ENCODE peak calls at places on chromosomes 4 and X, in ten cellular contexts. One of them, this sample, is unnamed.

GRCh38 chr4:79367111-79367510 is 40.9 kb downstream of the GK2 start:
- DNase-seq in adrenal gland: no peak
- DNase-seq in spleen: no peak
- DNase-seq in lower leg skin: no peak
- DNase-seq in Peyer's patch: no peak
- DNase-seq in upper lobe of left lung: no peak
- DNase-seq in NB4: no peak
- DNase-seq in prostate gland: no peak
- DNase-seq in body of pancreas: no peak
- DNase-seq in GM12891: no peak
- DNase-seq in this sample: no peak

GRCh38 chr4:25788839-25789238 is 73.9 kb downstream of the SEL1L3 start:
- DNase-seq in body of pancreas: no peak
- DNase-seq in upper lobe of left lung: no peak
- DNase-seq in NB4: no peak
- DNase-seq in spleen: no peak
- DNase-seq in GM12891: no peak
- DNase-seq in adrenal gland: no peak
- DNase-seq in prostate gland: no peak
- DNase-seq in lower leg skin: peak; percentile 46
- DNase-seq in Peyer's patch: no peak
- DNase-seq in this sample: no peak

GRCh38 chr4:19051751-19052296 is 1030.3 kb upstream of the LCORL start:
- DNase-seq in GM12891: no peak
- DNase-seq in Peyer's patch: no peak
- DNase-seq in NB4: no peak
- DNase-seq in prostate gland: no peak
- DNase-seq in adrenal gland: no peak
- DNase-seq in lower leg skin: no peak
- DNase-seq in body of pancreas: no peak
- DNase-seq in upper lobe of left lung: no peak
- DNase-seq in spleen: no peak
- DNase-seq in this sample: no peak

GRCh38 chr4:138765442-138765841 is 250.1 kb upstream of the NOCT start:
- DNase-seq in lower leg skin: no peak
- DNase-seq in spleen: no peak
- DNase-seq in adrenal gland: no peak
- DNase-seq in body of pancreas: no peak
- DNase-seq in prostate gland: no peak
- DNase-seq in NB4: no peak
- DNase-seq in Peyer's patch: no peak
- DNase-seq in upper lobe of left lung: no peak
- DNase-seq in GM12891: no peak
- DNase-seq in this sample: no peak

GRCh38 chrX:3263681-3264126 is 82.7 kb downstream of the MXRA5 start:
- DNase-seq in prostate gland: no peak
- DNase-seq in upper lobe of left lung: no peak
- DNase-seq in adrenal gland: no peak
- DNase-seq in NB4: no peak
- DNase-seq in Peyer's patch: no peak
- DNase-seq in spleen: no peak
- DNase-seq in lower leg skin: no peak
- DNase-seq in body of pancreas: no peak
- DNase-seq in GM12891: no peak
- DNase-seq in this sample: no peak

GRCh38 chr4:147019061-147019460 is 73.4 kb upstream of the TTC29 start:
- DNase-seq in upper lobe of left lung: peak; percentile 69
- DNase-seq in lower leg skin: peak; percentile 88
- DNase-seq in Peyer's patch: peak; percentile 60
- DNase-seq in adrenal gland: peak; percentile 43
- DNase-seq in body of pancreas: peak; percentile 30
- DNase-seq in NB4: peak; percentile 48
- DNase-seq in GM12891: no peak
- DNase-seq in spleen: peak; percentile 78
- DNase-seq in prostate gland: peak; percentile 43
- DNase-seq in this sample: peak; percentile 44

GRCh38 chr4:182967403-182967802 is 50.2 kb upstream of the DCTD start:
- DNase-seq in upper lobe of left lung: no peak
- DNase-seq in prostate gland: no peak
- DNase-seq in GM12891: no peak
- DNase-seq in spleen: no peak
- DNase-seq in body of pancreas: no peak
- DNase-seq in lower leg skin: no peak
- DNase-seq in adrenal gland: no peak
- DNase-seq in Peyer's patch: no peak
- DNase-seq in NB4: no peak
- DNase-seq in this sample: no peak

GRCh38 chrX:145816607-145817298 is 876 bp upstream of the SLITRK2 start:
- DNase-seq in upper lobe of left lung: no peak
- DNase-seq in Peyer's patch: no peak
- DNase-seq in prostate gland: no peak
- DNase-seq in spleen: no peak
- DNase-seq in GM12891: no peak
- DNase-seq in NB4: no peak
- DNase-seq in body of pancreas: no peak
- DNase-seq in lower leg skin: no peak
- DNase-seq in adrenal gland: no peak
- DNase-seq in this sample: no peak

GRCh38 chr4:52107336-52107735 is 56.2 kb downstream of the SPATA18 start:
- DNase-seq in NB4: no peak
- DNase-seq in Peyer's patch: no peak
- DNase-seq in adrenal gland: no peak
- DNase-seq in GM12891: no peak
- DNase-seq in body of pancreas: no peak
- DNase-seq in lower leg skin: no peak
- DNase-seq in spleen: no peak
- DNase-seq in upper lobe of left lung: no peak
- DNase-seq in prostate gland: no peak
- DNase-seq in this sample: no peak

GRCh38 chrX:41019041-41019392 is 66.2 kb upstream of the USP9X start:
- DNase-seq in upper lobe of left lung: no peak
- DNase-seq in prostate gland: no peak
- DNase-seq in adrenal gland: no peak
- DNase-seq in lower leg skin: no peak
- DNase-seq in Peyer's patch: no peak
- DNase-seq in GM12891: no peak
- DNase-seq in body of pancreas: no peak
- DNase-seq in spleen: no peak
- DNase-seq in NB4: no peak
- DNase-seq in this sample: no peak

GRCh38 chrX:10615931-10616780 is 4.2 kb downstream of the MID1 start:
- DNase-seq in NB4: peak; percentile 43
- DNase-seq in Peyer's patch: no peak
- DNase-seq in prostate gland: peak; percentile 34
- DNase-seq in lower leg skin: no peak
- DNase-seq in body of pancreas: peak; percentile 65
- DNase-seq in upper lobe of left lung: peak; percentile 52
- DNase-seq in spleen: no peak
- DNase-seq in adrenal gland: peak; percentile 45
- DNase-seq in GM12891: no peak
- DNase-seq in this sample: peak; percentile 35

GRCh38 chrX:94743478-94743877 is 1069.5 kb downstream of the FAM133A start:
- DNase-seq in body of pancreas: no peak
- DNase-seq in upper lobe of left lung: no peak
- DNase-seq in prostate gland: no peak
- DNase-seq in spleen: no peak
- DNase-seq in NB4: peak; percentile 1
- DNase-seq in GM12891: no peak
- DNase-seq in Peyer's patch: no peak
- DNase-seq in adrenal gland: no peak
- DNase-seq in lower leg skin: no peak
- DNase-seq in this sample: no peak

GRCh38 chr4:160299608-160300007 is 1196.7 kb downstream of the RAPGEF2 start:
- DNase-seq in NB4: no peak
- DNase-seq in adrenal gland: no peak
- DNase-seq in GM12891: no peak
- DNase-seq in body of pancreas: no peak
- DNase-seq in spleen: no peak
- DNase-seq in Peyer's patch: no peak
- DNase-seq in lower leg skin: no peak
- DNase-seq in prostate gland: no peak
- DNase-seq in upper lobe of left lung: no peak
- DNase-seq in this sample: no peak

GRCh38 chr4:115076691-115077090 is 36.7 kb downstream of the NDST4 start:
- DNase-seq in GM12891: no peak
- DNase-seq in NB4: no peak
- DNase-seq in prostate gland: no peak
- DNase-seq in upper lobe of left lung: no peak
- DNase-seq in adrenal gland: no peak
- DNase-seq in lower leg skin: no peak
- DNase-seq in body of pancreas: no peak
- DNase-seq in Peyer's patch: no peak
- DNase-seq in spleen: no peak
- DNase-seq in this sample: no peak

GRCh38 chrX:35682481-35682880 is 115.7 kb upstream of the MAGEB16 start:
- DNase-seq in adrenal gland: no peak
- DNase-seq in spleen: no peak
- DNase-seq in GM12891: no peak
- DNase-seq in upper lobe of left lung: no peak
- DNase-seq in body of pancreas: no peak
- DNase-seq in prostate gland: no peak
- DNase-seq in lower leg skin: no peak
- DNase-seq in NB4: no peak
- DNase-seq in Peyer's patch: no peak
- DNase-seq in this sample: no peak

DNA sequence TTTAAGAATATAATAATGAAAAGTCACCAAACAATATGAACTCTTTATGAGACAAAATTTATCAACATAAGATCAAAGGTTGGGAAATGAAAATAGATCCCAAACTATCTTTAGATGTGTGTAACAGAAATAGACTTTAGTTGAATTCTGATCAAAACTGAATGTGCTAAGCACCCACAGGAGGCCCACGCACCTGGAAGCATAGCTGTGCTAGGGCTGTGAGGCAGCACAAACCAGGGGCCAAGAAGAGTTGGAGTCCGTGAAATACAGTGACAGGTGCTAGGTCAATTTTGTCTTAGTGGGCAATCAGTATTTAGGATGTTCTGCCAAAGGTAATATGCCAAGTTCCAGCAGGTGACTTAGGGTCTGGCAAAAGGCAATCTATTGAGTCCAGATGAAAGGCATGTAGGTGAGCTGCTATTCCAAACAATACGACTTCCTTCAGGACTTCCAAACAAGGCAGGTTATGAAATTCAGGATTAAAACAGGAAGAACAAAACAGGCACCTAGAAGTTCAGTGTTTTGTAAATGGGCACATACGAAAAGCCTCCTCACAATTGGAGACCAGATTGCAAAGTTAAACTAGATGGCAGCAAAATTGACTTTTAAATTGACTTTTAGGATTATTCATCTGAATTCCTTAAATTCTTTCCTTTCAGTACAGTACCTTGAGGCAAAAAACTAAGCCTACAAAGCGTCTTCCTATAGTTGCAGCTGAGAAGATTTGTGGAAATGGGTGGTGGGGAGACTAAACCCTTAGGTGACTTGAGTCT is 4.7 kb upstream of the PCDH18 start:
- DNase-seq in adrenal gland: no peak
- DNase-seq in spleen: no peak
- DNase-seq in GM12891: no peak
- DNase-seq in prostate gland: no peak
- DNase-seq in Peyer's patch: no peak
- DNase-seq in lower leg skin: no peak
- DNase-seq in body of pancreas: no peak
- DNase-seq in NB4: no peak
- DNase-seq in upper lobe of left lung: no peak
- DNase-seq in this sample: no peak
- TF ChIP-seq POLR2A in adrenal gland: no peak
- TF ChIP-seq POLR2A in spleen: no peak
- TF ChIP-seq POLR2A in GM12891: no peak
- TF ChIP-seq POLR2A in prostate gland: no peak
- TF ChIP-seq POLR2A in Peyer's patch: no peak
- TF ChIP-seq POLR2A in lower leg skin: no peak
- TF ChIP-seq POLR2A in body of pancreas: no peak
- TF ChIP-seq POLR2A in NB4: no peak
- TF ChIP-seq POLR2A in upper lobe of left lung: no peak
- TF ChIP-seq POLR2A in this sample: no peak

DNA sequence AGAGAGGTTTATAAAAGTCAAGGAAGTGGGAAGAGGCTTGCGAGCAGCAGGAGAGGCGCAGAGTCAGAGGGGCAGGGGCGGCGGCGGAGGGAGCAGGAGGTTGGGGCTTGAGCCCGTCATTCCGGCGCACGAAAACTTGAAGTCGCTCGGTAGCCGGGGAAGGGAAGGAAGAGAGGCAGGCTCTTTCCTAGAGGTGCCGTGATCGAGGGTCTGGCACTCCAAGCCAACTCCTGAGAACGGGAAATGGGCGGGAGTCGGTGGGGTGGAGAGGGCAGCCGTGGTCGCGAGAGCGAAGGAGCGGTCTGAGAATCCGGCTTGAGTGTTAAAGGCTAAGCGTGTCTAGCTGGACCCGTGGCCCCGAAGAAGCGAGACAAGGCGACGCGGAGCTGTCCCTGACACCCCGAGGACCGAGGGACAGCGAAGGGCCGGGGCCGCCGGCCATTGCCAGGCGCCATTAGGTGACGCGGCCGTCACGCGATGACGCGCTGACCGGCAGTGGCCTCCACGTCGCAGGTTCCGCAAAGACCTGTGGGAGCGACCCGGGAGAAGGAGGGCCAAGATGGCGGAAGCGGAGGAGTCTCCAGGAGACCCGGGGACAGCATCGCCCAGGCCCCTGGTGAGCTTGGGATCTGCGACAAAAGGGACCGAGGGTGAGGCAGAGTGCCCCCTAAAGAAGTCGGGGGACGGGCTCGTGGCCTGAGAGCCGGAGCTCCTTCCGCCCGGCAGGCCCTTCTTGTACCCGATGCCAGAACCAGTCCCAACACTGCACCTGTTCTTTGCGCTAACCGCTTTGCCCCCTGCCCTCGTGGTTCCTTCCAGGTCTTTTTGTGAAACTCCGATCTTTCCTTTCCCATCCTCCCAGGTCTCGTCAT is at the start of gene YIPF6:
- DNase-seq in NB4: peak; percentile 84
- DNase-seq in adrenal gland: peak; percentile 83
- DNase-seq in lower leg skin: peak; percentile 94
- DNase-seq in GM12891: peak; percentile 39
- DNase-seq in spleen: peak; percentile 94
- DNase-seq in prostate gland: peak; percentile 71
- DNase-seq in Peyer's patch: peak; percentile 80
- DNase-seq in body of pancreas: peak; percentile 83
- DNase-seq in upper lobe of left lung: peak; percentile 79
- DNase-seq in this sample: peak; percentile 82
- TF ChIP-seq POLR2A in NB4: peak; percentile 88
- TF ChIP-seq POLR2A in adrenal gland: peak; percentile 73
- TF ChIP-seq POLR2A in lower leg skin: no peak
- TF ChIP-seq POLR2A in GM12891: peak; percentile 93
- TF ChIP-seq POLR2A in spleen: peak; percentile 60
- TF ChIP-seq POLR2A in prostate gland: peak; percentile 76
- TF ChIP-seq POLR2A in Peyer's patch: peak; percentile 78
- TF ChIP-seq POLR2A in body of pancreas: peak; percentile 92
- TF ChIP-seq POLR2A in upper lobe of left lung: peak; percentile 91
- TF ChIP-seq POLR2A in this sample: peak; percentile 87

GRCh38 chrX:30309139-30309571 is at the start of gene NR0B1:
- DNase-seq in body of pancreas: peak; percentile 11
- DNase-seq in NB4: no peak
- DNase-seq in prostate gland: no peak
- DNase-seq in upper lobe of left lung: no peak
- DNase-seq in GM12891: no peak
- DNase-seq in Peyer's patch: no peak
- DNase-seq in lower leg skin: no peak
- DNase-seq in spleen: peak; percentile 66
- DNase-seq in adrenal gland: peak; percentile 79
- DNase-seq in this sample: no peak
- TF ChIP-seq POLR2A in body of pancreas: peak; percentile 35
- TF ChIP-seq POLR2A in NB4: no peak
- TF ChIP-seq POLR2A in prostate gland: no peak
- TF ChIP-seq POLR2A in upper lobe of left lung: no peak
- TF ChIP-seq POLR2A in GM12891: no peak
- TF ChIP-seq POLR2A in Peyer's patch: no peak
- TF ChIP-seq POLR2A in lower leg skin: no peak
- TF ChIP-seq POLR2A in spleen: no peak
- TF ChIP-seq POLR2A in adrenal gland: peak; percentile 85
- TF ChIP-seq POLR2A in this sample: no peak

GRCh38 chrX:54529559-54530357 is at the start of gene GNL3L:
- DNase-seq in NB4: peak; percentile 87
- DNase-seq in upper lobe of left lung: peak; percentile 88
- DNase-seq in adrenal gland: peak; percentile 91
- DNase-seq in prostate gland: peak; percentile 79
- DNase-seq in spleen: peak; percentile 94
- DNase-seq in Peyer's patch: peak; percentile 94
- DNase-seq in GM12891: peak; percentile 52
- DNase-seq in body of pancreas: peak; percentile 91
- DNase-seq in lower leg skin: peak; percentile 95
- DNase-seq in this sample: peak; percentile 88
- TF ChIP-seq POLR2A in NB4: peak; percentile 65
- TF ChIP-seq POLR2A in upper lobe of left lung: peak; percentile 70
- TF ChIP-seq POLR2A in adrenal gland: no peak
- TF ChIP-seq POLR2A in prostate gland: peak; percentile 42
- TF ChIP-seq POLR2A in spleen: no peak
- TF ChIP-seq POLR2A in Peyer's patch: peak; percentile 30
- TF ChIP-seq POLR2A in GM12891: no peak
- TF ChIP-seq POLR2A in body of pancreas: peak; percentile 67
- TF ChIP-seq POLR2A in lower leg skin: no peak
- TF ChIP-seq POLR2A in this sample: peak; percentile 45

This sample was measured in right lobe of liver.